ENCODE peak calls at places on chromosomes 16 and 17, in four cellular contexts. R is tibial artery; Z is stimulated activated CD8-positive, alpha-beta memory T cell treated with anti-CD3 and anti-CD28 coated beads, Interleukin-15, amount 100 ng/mL, for 48 hours; D is EH. S is an unnamed sample.

GRCh38 chr16:65119905-65120341 is 1.9 kb downstream of the CDH11 start:
- DNase-seq in D (peak), Z (no peak), R (no peak), S (no peak)

GRCh38 chr16:26614102-26614864 is 452.4 kb upstream of the C16orf82 start:
- DNase-seq in R (no peak), Z (no peak), D (no peak), S (no peak)

GRCh38 chr17:49218941-49219913 is 8.7 kb downstream of the ABI3 start:
- DNase-seq in R (no peak), D (no peak), Z (peak), S (no peak)

GRCh38 chr16:57892447-57893096 is 78.4 kb downstream of the CNGB1 start:
- DNase-seq in R (no peak), Z (no peak), D (no peak), S (no peak)

GRCh38 chr17:66524848-66525247 is 222.4 kb downstream of the PRKCA start:
- DNase-seq in Z (no peak), R (no peak), D (no peak), S (no peak)

GRCh38 chr17:4490637-4491061 is 8.0 kb upstream of the SPNS2 start:
- DNase-seq in D (no peak), Z (no peak), R (no peak), S (no peak)

GRCh38 chr16:78984887-78985464 is 615.6 kb downstream of the MAF start:
- DNase-seq in R (no peak), Z (no peak), D (no peak), S (peak)

GRCh38 chr16:67529639-67530012 is 997 bp downstream of the RIPOR1 start:
- DNase-seq in D (no peak), R (no peak), Z (no peak), S (no peak)

GRCh38 chr17:13302983-13303382 is 285.2 kb upstream of the ELAC2 start:
- DNase-seq in R (no peak), Z (no peak), D (no peak), S (no peak)

GRCh38 chr17:45870342-45870974 is 23.9 kb upstream of the MAPT start:
- DNase-seq in R (no peak), Z (no peak), D (no peak), S (no peak)

GRCh38 chr16:27270389-27270788 is 1.8 kb upstream of the NSMCE1 start:
- DNase-seq in R (no peak), D (no peak), Z (no peak), S (peak)

GRCh38 chr17:75876938-75877751 is 1.2 kb downstream of the TRIM47 start:
- DNase-seq in D (peak), Z (no peak), R (peak), S (peak)

GRCh38 chr17:50817142-50817751 is 18.1 kb upstream of the WFIKKN2 start:
- DNase-seq in R (no peak), Z (peak), D (peak), S (peak)

GRCh38 chr17:34527121-34527907 is 52.1 kb upstream of the TMEM132E start:
- DNase-seq in Z (no peak), R (no peak), D (peak), S (no peak)

GRCh38 chr17:79650283-79650682 is 39.4 kb upstream of the RBFOX3 start:
- DNase-seq in Z (no peak), D (no peak), R (no peak), S (peak)

GRCh38 chr16:7487896-7488295 is 155.3 kb downstream of the RBFOX1 start:
- DNase-seq in R (no peak), Z (no peak), D (no peak), S (no peak)

GRCh38 chr17:30084773-30085172 is 31.8 kb upstream of the NSRP1 start:
- DNase-seq in Z (no peak), R (no peak), D (no peak), S (no peak)

GRCh38 chr17:5510776-5511175 is 24.4 kb downstream of the MIS12 start:
- DNase-seq in Z (no peak), D (no peak), R (no peak), S (no peak)

GRCh38 chr16:69936252-69936651 is 14.9 kb upstream of the CLEC18A start:
- DNase-seq in D (no peak), Z (no peak), R (peak), S (no peak)

GRCh38 chr16:24609740-24610420 is 70.5 kb downstream of the RBBP6 start:
- DNase-seq in R (peak), Z (no peak), D (peak), S (no peak)

GRCh38 chr16:72783716-72784320 is 264.1 kb downstream of the ZFHX3 start:
- DNase-seq in R (no peak), Z (no peak), D (peak), S (no peak)

S was measured in left lobe of liver.